ENCODE peak calls at places on chromosomes 11 and 22, in seven cellular contexts. V is right lobe of liver; B is naive thymus-derived CD4-positive, alpha-beta T cell; K is DND-41; C is CD4-positive, alpha-beta T cell; X is Karpas-422; J is tibial nerve. N is an unnamed sample.

GRCh38 chr22:27632451-27633295 is 168.9 kb downstream of the MN1 start:
- DNase-seq in V (no peak), B (no peak), K (no peak), C (no peak), X (no peak), J (no peak), N (no peak)

GRCh38 chr11:1260023-1260501 is 37.2 kb downstream of the MUC5B start:
- DNase-seq in V (no peak), B (peak), K (peak), C (peak), X (peak), J (no peak), N (no peak)

GRCh38 chr11:91219501-91219900 is 996.7 kb upstream of the CHORDC1 start:
- DNase-seq in V (no peak), B (no peak), K (no peak), C (no peak), X (no peak), J (no peak), N (no peak)

GRCh38 chr11:77602385-77603105 is 12.8 kb downstream of the AQP11 start:
- DNase-seq in V (no peak), B (no peak), K (no peak), C (no peak), X (no peak), J (no peak), N (no peak)

GRCh38 chr11:130369141-130369691 is 54.5 kb upstream of the ZBTB44 start:
- DNase-seq in V (no peak), B (no peak), K (no peak), C (no peak), X (no peak), J (no peak), N (no peak)

GRCh38 chr11:121722431-121723256 is 269.9 kb upstream of the SORL1-AS1 start:
- DNase-seq in V (peak), B (no peak), K (no peak), C (no peak), X (no peak), J (peak), N (peak)

GRCh38 chr11:127454856-127455255 is 454.3 kb upstream of the KIRREL3 start:
- DNase-seq in V (no peak), B (no peak), K (no peak), C (no peak), X (no peak), J (no peak), N (no peak)

GRCh38 chr11:815675-816432 is 2.9 kb upstream of the PNPLA2 start:
- DNase-seq in V (no peak), B (no peak), K (no peak), C (no peak), X (no peak), J (no peak), N (no peak)

GRCh38 chr11:46202696-46203391 is 74.6 kb upstream of the CREB3L1 start:
- DNase-seq in V (no peak), B (no peak), K (no peak), C (no peak), X (no peak), J (no peak), N (no peak)

GRCh38 chr11:115860246-115860645 is 356.0 kb upstream of the CADM1 start:
- DNase-seq in V (no peak), B (no peak), K (no peak), C (no peak), X (no peak), J (no peak), N (no peak)

GRCh38 chr22:39439170-39439569 is 17.6 kb upstream of the MGAT3 start:
- DNase-seq in V (no peak), B (no peak), K (no peak), C (no peak), X (no peak), J (no peak), N (no peak)

GRCh38 chr22:46084943-46085830 is 65.1 kb upstream of the PPARA start:
- DNase-seq in V (peak), B (no peak), K (no peak), C (no peak), X (no peak), J (peak), N (peak)

GRCh38 chr11:84714316-84714780 is 912.8 kb downstream of the DLG2 start:
- DNase-seq in V (peak), B (peak), K (peak), C (no peak), X (peak), J (no peak), N (no peak)

GRCh38 chr22:29842740-29843139 is 4.7 kb upstream of the ASCC2 start:
- DNase-seq in V (no peak), B (no peak), K (no peak), C (no peak), X (no peak), J (peak), N (peak)
- H3K27ac ChIP-seq in V (no peak), B (no peak), K (no peak), C (no peak), X (no peak), J (no peak), N (no peak)

DNA sequence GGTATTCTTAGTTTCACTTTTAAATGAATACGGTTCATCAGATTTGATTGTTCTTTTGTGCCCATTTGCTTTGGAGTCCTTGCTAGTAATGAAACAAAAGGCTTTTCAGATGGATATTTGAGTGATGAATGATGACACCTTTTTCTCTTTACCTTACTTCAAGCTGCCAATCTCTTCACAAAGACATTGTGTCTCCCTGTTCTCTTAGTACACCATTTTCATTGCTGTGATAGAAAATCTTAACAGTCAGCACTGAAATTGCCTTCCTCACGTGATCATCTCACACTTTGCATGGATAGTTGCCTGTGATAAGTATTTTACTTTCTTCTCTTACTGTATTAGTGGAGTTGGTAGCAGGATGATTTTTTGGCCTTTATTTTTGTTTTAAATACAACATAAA is 396.6 kb downstream of the NELL1 start:
- DNase-seq in V (no peak), B (no peak), K (no peak), C (no peak), X (no peak), J (no peak), N (no peak)
- H3K27ac ChIP-seq in V (no peak), B (no peak), K (no peak), C (no peak), X (no peak), J (no peak), N (no peak)

DNA sequence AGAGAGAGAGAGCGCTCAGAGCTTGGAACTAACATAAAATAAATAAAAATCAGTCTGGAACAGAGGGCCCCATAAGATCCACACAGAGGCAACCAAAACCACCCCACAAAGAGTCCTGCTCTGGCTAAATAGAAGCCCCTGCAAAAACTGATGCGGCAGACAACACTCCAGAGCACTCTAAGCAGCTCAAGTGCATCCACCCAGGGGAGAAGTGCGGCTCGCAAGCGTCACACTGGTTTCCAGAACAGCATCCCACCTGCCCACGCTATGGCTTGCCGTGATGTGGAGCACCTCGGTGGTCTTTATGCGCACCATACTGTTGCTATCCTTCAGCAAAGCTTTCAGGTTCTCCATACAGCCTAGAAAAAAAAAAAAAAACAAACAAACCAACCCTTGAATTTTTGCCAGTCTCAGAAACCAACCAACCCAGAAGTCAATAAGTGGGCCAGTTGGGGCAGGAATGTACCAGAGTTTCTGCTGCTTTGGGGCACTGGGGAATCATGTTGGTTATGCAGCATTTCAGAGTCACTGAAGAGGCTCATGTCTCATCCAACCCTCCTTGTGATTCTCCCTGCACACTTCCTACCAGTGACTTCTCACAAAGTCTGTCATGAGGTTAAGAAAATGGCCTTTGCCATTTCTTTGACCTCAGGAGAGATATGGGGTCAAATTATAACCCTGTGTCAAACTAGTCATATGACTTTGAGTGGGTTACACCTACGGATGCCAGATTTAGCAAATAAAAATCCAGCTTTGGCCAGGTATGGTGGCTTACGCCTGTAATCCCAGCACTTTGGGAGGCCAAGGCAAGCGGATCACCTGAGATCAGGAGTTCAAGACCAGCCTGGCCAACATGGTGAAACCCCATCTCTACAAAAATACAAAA is 3.0 kb downstream of the RSPH14 start:
- DNase-seq in V (no peak), B (no peak), K (no peak), C (no peak), X (peak), J (no peak), N (no peak)
- H3K27ac ChIP-seq in V (no peak), B (peak), K (peak), C (no peak), X (peak), J (no peak), N (no peak)

DNA sequence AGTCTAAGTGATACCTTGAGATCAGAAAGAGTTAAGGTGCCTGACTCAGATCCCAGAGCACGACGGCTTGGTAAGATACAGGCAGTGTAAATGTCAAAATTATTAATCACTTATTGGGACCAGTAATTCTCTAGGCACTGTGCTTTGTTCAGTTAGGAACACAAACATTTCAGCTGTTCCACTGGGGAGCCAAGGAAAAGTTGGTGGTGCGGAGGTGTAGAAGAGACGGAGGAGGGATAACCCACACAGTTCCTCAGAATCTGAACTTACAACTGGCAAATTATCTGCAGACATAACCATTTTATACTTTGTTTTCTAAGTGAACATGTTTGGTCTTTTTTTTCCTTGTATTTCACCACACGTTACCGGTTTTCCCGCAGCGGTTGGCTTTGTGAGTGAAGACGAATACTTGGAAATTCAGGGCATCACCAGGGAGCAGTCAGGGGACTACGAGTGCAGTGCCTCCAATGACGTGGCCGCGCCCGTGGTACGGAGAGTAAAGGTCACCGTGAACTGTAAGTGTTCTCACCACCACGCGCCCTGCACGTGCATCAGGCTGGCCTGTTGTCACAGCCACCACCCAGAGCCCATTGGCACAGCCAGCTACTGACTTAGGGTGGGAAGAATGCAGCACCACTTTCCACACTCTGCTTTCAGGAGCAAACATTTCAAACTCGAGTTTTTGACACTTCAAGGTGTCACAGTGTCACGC is 937.0 kb downstream of the NTM start:
- DNase-seq in V (no peak), B (no peak), K (no peak), C (no peak), X (no peak), J (no peak), N (no peak)
- H3K27ac ChIP-seq in V (no peak), B (no peak), K (no peak), C (no peak), X (no peak), J (no peak), N (no peak)